ENCODE peak calls at places on chromosome 11, in five cellular contexts. Z, S, K, I and O are unnamed samples.

GRCh38 chr11:70661763-70662501 is 263.6 kb downstream of the CTTN start:
- DNase-seq in I (no peak), S (no peak), Z (peak), K (no peak), O (no peak)

GRCh38 chr11:72781063-72781312 is 12.9 kb downstream of the STARD10 start:
- DNase-seq in K (no peak), I (no peak), S (no peak), Z (no peak), O (no peak)

GRCh38 chr11:134273317-134273712 is 2.9 kb upstream of the GLB1L3 start:
- DNase-seq in I (no peak), Z (no peak), K (no peak), S (no peak), O (no peak)

GRCh38 chr11:77062924-77063323 is 3.8 kb upstream of the CAPN5 start:
- DNase-seq in K (no peak), Z (no peak), S (peak), I (no peak), O (peak)

GRCh38 chr11:123057604-123058305 is 4.2 kb downstream of the HSPA8 start:
- DNase-seq in K (no peak), I (no peak), Z (no peak), S (no peak), O (no peak)

GRCh38 chr11:73173755-73174494 is 31.8 kb upstream of the FCHSD2 start:
- DNase-seq in S (no peak), I (no peak), K (no peak), Z (no peak), O (no peak)

GRCh38 chr11:64742087-64742939 is 1.6 kb downstream of the RASGRP2 start:
- DNase-seq in Z (no peak), S (peak), I (no peak), K (no peak), O (no peak)

GRCh38 chr11:101127699-101128570 is 1.7 kb downstream of the PGR start:
- DNase-seq in K (no peak), S (peak), Z (no peak), I (peak), O (peak)

GRCh38 chr11:94400075-94400838 is 962 bp downstream of the GPR83 start:
- DNase-seq in I (no peak), S (no peak), Z (no peak), K (no peak), O (no peak)

GRCh38 chr11:128208329-128209220 is 378.8 kb downstream of the ETS1 start:
- DNase-seq in S (no peak), I (no peak), K (no peak), Z (peak), O (peak)

GRCh38 chr11:14376920-14377319 is 17.9 kb upstream of the RRAS2 start:
- DNase-seq in S (no peak), Z (no peak), I (no peak), K (no peak), O (no peak)

GRCh38 chr11:9565822-9566560 is 7.5 kb upstream of the WEE1 start:
- DNase-seq in K (no peak), Z (peak), I (no peak), S (peak), O (peak)

GRCh38 chr11:123381817-123382554 is 48.1 kb upstream of the GRAMD1B start:
- DNase-seq in K (no peak), Z (no peak), I (no peak), S (no peak), O (no peak)

GRCh38 chr11:73257342-73258103 is 14.6 kb upstream of the P2RY6 start:
- DNase-seq in K (no peak), I (no peak), S (no peak), Z (peak), O (peak)